ENCODE peak calls at places on chromosome X, in five cellular contexts. Z, Y, C, P and M are unnamed samples.

GRCh38 chrX:10404435-10404834 is 215.9 kb downstream of the MID1 start:
- DNase-seq in Y (no peak), Z (no peak), C (no peak), P (no peak), M (no peak)

GRCh38 chrX:9953396-9953795 is 13.8 kb upstream of the CLDN34 start:
- DNase-seq in Z (no peak), C (no peak), P (no peak), Y (no peak), M (no peak)

GRCh38 chrX:131821945-131822622 is 201.0 kb upstream of the STK26 start:
- DNase-seq in P (no peak), Z (no peak), C (no peak), Y (no peak), M (no peak)

GRCh38 chrX:43860646-43861370 is 21.4 kb downstream of the MAOB start:
- DNase-seq in Y (no peak), C (peak), Z (no peak), P (peak), M (peak)

GRCh38 chrX:140475025-140475424 is 29.8 kb downstream of the SOX3 start:
- DNase-seq in Y (no peak), P (no peak), Z (no peak), C (no peak), M (no peak)

GRCh38 chrX:124401696-124402095 is 55.3 kb downstream of the SH2D1A start:
- DNase-seq in C (no peak), P (no peak), Y (no peak), Z (no peak), M (no peak)

GRCh38 chrX:150421816-150422215 is 58.7 kb downstream of the MAMLD1 start:
- DNase-seq in Y (no peak), C (no peak), Z (no peak), P (no peak), M (no peak)

GRCh38 chrX:154097003-154097596 is 417 bp downstream of the MECP2 start:
- DNase-seq in C (peak), Y (peak), Z (no peak), P (peak), M (peak)

GRCh38 chrX:154529206-154529612 is 13.2 kb upstream of the FAM3A start:
- DNase-seq in Y (no peak), C (no peak), Z (no peak), P (peak), M (no peak)

GRCh38 chrX:128781506-128781905 is 729.3 kb upstream of the ACTRT1 start:
- DNase-seq in Y (no peak), P (peak), Z (no peak), C (no peak), M (peak)

GRCh38 chrX:140440891-140441290 is 64.0 kb downstream of the SOX3 start:
- DNase-seq in Y (no peak), Z (no peak), P (no peak), C (no peak), M (no peak)

GRCh38 chrX:154718607-154719006 is 32.3 kb downstream of the GAB3 start:
- DNase-seq in P (no peak), C (no peak), Z (no peak), Y (no peak), M (no peak)